ENCODE peak calls at places on chromosomes 1 and 21, in eight cellular contexts. P, U, H, Y, M, J, C and X are unnamed samples.

GRCh38 chr1:4307911-4308545 is 346.4 kb upstream of the AJAP1 start:
- DNase-seq in Y (no peak), P (no peak), U (no peak), H (no peak), M (no peak), J (no peak), C (no peak), X (no peak)

GRCh38 chr21:32422064-32422463 is 9.6 kb downstream of the EVA1C start:
- DNase-seq in Y (no peak), M (no peak), U (no peak), C (no peak), P (no peak), J (no peak), H (no peak), X (no peak)

GRCh38 chr1:223718850-223719249 is 6.5 kb downstream of the CAPN2 start:
- DNase-seq in P (no peak), U (no peak), J (no peak), C (no peak), M (no peak), H (no peak), Y (no peak), X (no peak)

GRCh38 chr1:157157481-157158190 is 19.4 kb upstream of the ETV3 start:
- DNase-seq in J (no peak), U (no peak), C (no peak), Y (no peak), H (no peak), P (no peak), M (no peak), X (no peak)

GRCh38 chr1:98388431-98388830 is 273.1 kb upstream of the SNX7 start:
- DNase-seq in C (no peak), M (no peak), J (no peak), U (no peak), Y (peak; percentile 23), H (peak; percentile 53), P (peak; percentile 24), X (no peak)

GRCh38 chr1:34144743-34145142 is 20.3 kb downstream of the CSMD2 start:
- DNase-seq in U (no peak), P (no peak), H (no peak), C (no peak), M (no peak), J (no peak), Y (no peak), X (no peak)

GRCh38 chr1:198155253-198155652 is 1.5 kb upstream of the NEK7 start:
- DNase-seq in J (no peak), C (no peak), U (no peak), H (no peak), P (no peak), M (no peak), Y (no peak), X (no peak)

GRCh38 chr1:58773406-58773840 is 10.4 kb downstream of the JUN start:
- DNase-seq in M (peak; percentile 90), P (peak; percentile 81), Y (no peak), J (peak; percentile 20), U (no peak), C (peak; percentile 74), H (no peak), X (peak; percentile 71)

GRCh38 chr1:84698151-84698651 is 7.9 kb upstream of the SSX2IP start:
- DNase-seq in Y (peak; percentile 75), H (no peak), P (no peak), J (peak; percentile 62), C (no peak), M (no peak), U (peak; percentile 54), X (no peak)

GRCh38 chr1:166119678-166120077 is 47.1 kb downstream of the FAM78B start:
- DNase-seq in M (no peak), J (no peak), U (no peak), C (no peak), Y (no peak), P (no peak), H (no peak), X (no peak)

DNA sequence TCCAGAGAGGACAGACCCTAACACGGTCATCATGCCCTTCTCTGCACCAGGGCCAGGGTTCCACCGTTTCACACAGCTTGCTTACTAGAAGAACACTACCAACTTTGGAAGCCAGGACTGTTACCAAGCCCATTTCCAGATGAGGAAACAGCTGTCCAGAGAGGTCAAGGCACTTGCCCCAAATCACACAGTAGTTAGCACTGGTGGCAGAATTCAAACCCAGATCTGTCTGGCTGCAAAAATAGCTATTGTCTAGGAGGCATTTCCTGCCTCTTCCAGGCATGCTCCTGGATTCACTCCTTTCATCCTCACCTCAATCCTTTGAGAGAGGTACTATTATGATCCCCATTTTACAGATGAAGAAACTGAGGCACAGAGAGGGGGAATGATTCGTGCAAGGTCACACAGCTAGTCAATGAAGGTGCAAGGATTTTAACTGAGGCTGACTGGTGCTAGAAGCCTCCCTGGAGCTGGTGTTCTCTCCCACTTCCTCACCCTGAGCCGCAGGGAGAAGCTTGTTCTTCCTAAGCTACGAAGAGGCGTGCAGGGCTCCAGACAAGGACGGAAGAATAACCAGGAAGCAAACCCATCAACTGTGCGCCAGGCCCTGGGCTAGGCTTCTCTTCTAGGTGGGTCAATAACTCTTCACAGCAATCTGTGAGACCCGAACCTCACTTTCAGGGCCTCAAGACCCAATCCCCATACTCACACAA is 558 bp upstream of the LAPTM5 start:
- DNase-seq in U (no peak), Y (no peak), H (no peak), P (no peak), J (no peak), M (no peak), C (no peak), X (no peak)
- H3K4me3 ChIP-seq in U (no peak overlapping the region), Y (no peak overlapping the region), H (no peak overlapping the region), P (no peak overlapping the region), J (no peak overlapping the region), M (no peak overlapping the region), C (no peak overlapping the region), X (peak overlapping the region; percentile 51)

GRCh38 chr1:27341525-27342252 is at the start of gene SYTL1:
- DNase-seq in P (no peak), C (peak; percentile 72), U (no peak), J (peak; percentile 86), Y (no peak), M (peak; percentile 84), H (no peak), X (no peak)

GRCh38 chr1:27338751-27339150 is 3.1 kb upstream of the SYTL1 start:
- DNase-seq in J (no peak), P (no peak), H (no peak), C (no peak), Y (no peak), M (no peak), U (no peak), X (no peak)

GRCh38 chr1:27336756-27337155 is 5.1 kb upstream of the SYTL1 start:
- DNase-seq in J (no peak), H (no peak), P (no peak), U (no peak), Y (no peak), C (no peak), M (no peak), X (no peak)

GRCh38 chr1:27342391-27342777 is 562 bp downstream of the SYTL1 start:
- DNase-seq in U (no peak), Y (no peak), H (no peak), M (no peak), C (no peak), P (no peak), J (no peak), X (no peak)

DNA sequence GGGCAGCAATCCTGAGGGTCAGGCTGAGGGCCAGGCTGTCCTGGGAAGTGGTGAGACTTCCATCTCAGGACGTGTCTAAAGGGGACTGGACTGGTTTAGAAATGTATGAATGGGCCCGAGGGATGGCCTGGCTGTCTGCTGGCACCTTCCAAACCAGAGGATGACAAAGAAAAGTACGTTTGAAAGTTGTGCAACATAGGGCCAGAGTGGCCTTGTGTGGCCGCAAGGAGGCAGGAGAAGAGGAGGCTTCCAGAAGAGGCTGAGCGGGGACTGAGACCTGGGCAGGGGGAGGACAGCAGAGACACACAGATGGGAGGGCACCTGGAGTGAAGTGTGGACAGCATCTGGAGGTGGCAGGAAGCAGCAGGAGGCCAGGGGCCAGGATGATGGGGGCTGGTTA is 2.6 kb upstream of the SYTL1 start:
- DNase-seq in C (no peak), H (no peak), Y (no peak), M (no peak), J (no peak), P (no peak), U (no peak), X (no peak)
- H3K27ac ChIP-seq in C (no peak overlapping the region), H (no peak overlapping the region), Y (no peak overlapping the region), M (no peak overlapping the region), J (no peak overlapping the region), P (no peak overlapping the region), U (no peak overlapping the region), X (no peak overlapping the region)

DNA sequence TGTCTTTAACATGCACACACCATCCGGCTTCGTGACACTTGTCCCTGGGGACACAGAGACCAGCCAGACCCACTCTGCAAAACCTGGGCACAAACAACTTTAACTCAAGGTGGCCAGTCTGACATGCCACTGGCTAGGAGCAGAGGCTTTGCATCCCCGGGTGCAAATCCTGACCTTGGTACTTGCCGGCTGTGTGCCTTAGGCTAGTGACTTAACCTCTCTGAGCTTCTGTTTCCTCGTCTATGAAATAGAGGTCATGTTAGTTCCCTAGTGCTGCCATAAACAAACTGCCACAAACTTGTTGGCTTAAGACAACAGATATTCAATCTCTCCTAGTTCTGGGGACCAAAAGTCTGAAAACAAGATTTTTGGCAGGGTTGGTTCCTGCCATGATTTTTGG is 60.4 kb downstream of the SDC3 start:
- DNase-seq in M (no peak), U (no peak), H (no peak), P (no peak), Y (no peak), C (no peak), J (no peak), X (no peak)
- H3K27me3 ChIP-seq in M (no peaks in the 10 kb centered on the region), U (no peaks in the 10 kb centered on the region), H (peaks cover 62% of the 10 kb centered on the region), P (peaks cover 18% of the 10 kb centered on the region), Y (peaks cover 3% of the 10 kb centered on the region), C (no peaks in the 10 kb centered on the region), J (no peaks in the 10 kb centered on the region), X (peaks cover 3% of the 10 kb centered on the region)

GRCh38 chr1:211606914-211607751 is 28.2 kb upstream of the SLC30A1 start:
- DNase-seq in H (no peak), M (no peak), Y (no peak), J (no peak), C (no peak), P (no peak), U (no peak), X (no peak)
- H3K4me3 ChIP-seq in H (no peak overlapping the region), M (no peak overlapping the region), Y (no peak overlapping the region), J (no peak overlapping the region), C (no peak overlapping the region), P (peak overlapping the region; percentile 10), U (no peak overlapping the region), X (no peak overlapping the region)